ENCODE peak calls at places on chromosomes 6 and 20, in six cellular contexts. One of them, this sample, is unnamed.

GRCh38 chr6:43733471-43734293 is 36.3 kb upstream of the VEGFA start:
- DNase-seq in glutamatergic neuron: no peak
- DNase-seq in AG10803: no peak
- DNase-seq in foreskin fibroblast: no peak
- DNase-seq in AG04449: no peak
- DNase-seq in AG04450: no peak
- DNase-seq in this sample: peak

GRCh38 chr6:7401103-7401502 is 11.5 kb downstream of the RIOK1 start:
- DNase-seq in AG04450: no peak
- DNase-seq in AG04449: no peak
- DNase-seq in foreskin fibroblast: no peak
- DNase-seq in AG10803: no peak
- DNase-seq in glutamatergic neuron: no peak
- DNase-seq in this sample: no peak

GRCh38 chr6:128071212-128071611 is 170.4 kb upstream of the THEMIS start:
- DNase-seq in glutamatergic neuron: no peak
- DNase-seq in AG10803: no peak
- DNase-seq in foreskin fibroblast: no peak
- DNase-seq in AG04449: no peak
- DNase-seq in AG04450: no peak
- DNase-seq in this sample: no peak

GRCh38 chr6:116512155-116512559 is 718 bp downstream of the CALHM5 start:
- DNase-seq in glutamatergic neuron: no peak
- DNase-seq in AG10803: no peak
- DNase-seq in foreskin fibroblast: no peak
- DNase-seq in AG04450: no peak
- DNase-seq in AG04449: no peak
- DNase-seq in this sample: peak

GRCh38 chr20:48025661-48026060 is 240.4 kb upstream of the SULF2 start:
- DNase-seq in glutamatergic neuron: no peak
- DNase-seq in AG04450: no peak
- DNase-seq in foreskin fibroblast: peak
- DNase-seq in AG10803: peak
- DNase-seq in AG04449: peak
- DNase-seq in this sample: no peak

GRCh38 chr6:26126394-26127221 is 39.4 kb downstream of the HFE start:
- DNase-seq in AG04450: no peak
- DNase-seq in foreskin fibroblast: no peak
- DNase-seq in AG10803: no peak
- DNase-seq in glutamatergic neuron: no peak
- DNase-seq in AG04449: no peak
- DNase-seq in this sample: no peak

GRCh38 chr20:34037121-34037520 is 43.4 kb downstream of the RALY start:
- DNase-seq in AG04450: no peak
- DNase-seq in AG10803: no peak
- DNase-seq in AG04449: no peak
- DNase-seq in glutamatergic neuron: no peak
- DNase-seq in foreskin fibroblast: no peak
- DNase-seq in this sample: peak

GRCh38 chr6:54467384-54467783 is 159.1 kb downstream of the TINAG start:
- DNase-seq in AG10803: no peak
- DNase-seq in glutamatergic neuron: no peak
- DNase-seq in AG04449: no peak
- DNase-seq in foreskin fibroblast: no peak
- DNase-seq in AG04450: no peak
- DNase-seq in this sample: no peak

GRCh38 chr6:21115111-21115510 is 478.4 kb upstream of the SOX4 start:
- DNase-seq in AG04449: peak
- DNase-seq in AG10803: peak
- DNase-seq in foreskin fibroblast: peak
- DNase-seq in glutamatergic neuron: no peak
- DNase-seq in AG04450: no peak
- DNase-seq in this sample: no peak

GRCh38 chr6:107314644-107315043 is 144.7 kb downstream of the PDSS2 start:
- DNase-seq in AG10803: no peak
- DNase-seq in foreskin fibroblast: no peak
- DNase-seq in glutamatergic neuron: no peak
- DNase-seq in AG04450: no peak
- DNase-seq in AG04449: no peak
- DNase-seq in this sample: no peak

GRCh38 chr20:58950603-58951002 is 30.5 kb upstream of the NELFCD start:
- DNase-seq in AG04449: no peak
- DNase-seq in foreskin fibroblast: no peak
- DNase-seq in AG04450: no peak
- DNase-seq in AG10803: no peak
- DNase-seq in glutamatergic neuron: no peak
- DNase-seq in this sample: no peak

GRCh38 chr6:14200047-14200446 is 82.5 kb downstream of the CD83 start:
- DNase-seq in glutamatergic neuron: no peak
- DNase-seq in AG10803: peak
- DNase-seq in AG04450: no peak
- DNase-seq in foreskin fibroblast: peak
- DNase-seq in AG04449: no peak
- DNase-seq in this sample: no peak

GRCh38 chr6:113277111-113277510 is 580.0 kb upstream of the MARCKS start:
- DNase-seq in AG04449: no peak
- DNase-seq in foreskin fibroblast: no peak
- DNase-seq in glutamatergic neuron: no peak
- DNase-seq in AG10803: no peak
- DNase-seq in AG04450: no peak
- DNase-seq in this sample: no peak

GRCh38 chr20:34062651-34063482 is 49.2 kb downstream of the EIF2S2 start:
- DNase-seq in AG04450: no peak
- DNase-seq in AG10803: peak
- DNase-seq in glutamatergic neuron: no peak
- DNase-seq in foreskin fibroblast: peak
- DNase-seq in AG04449: no peak
- DNase-seq in this sample: no peak

GRCh38 chr6:145023116-145023726 is 712.1 kb downstream of the EPM2A start:
- DNase-seq in AG04449: no peak
- DNase-seq in glutamatergic neuron: no peak
- DNase-seq in AG10803: no peak
- DNase-seq in foreskin fibroblast: no peak
- DNase-seq in AG04450: no peak
- DNase-seq in this sample: no peak

GRCh38 chr20:19952392-19952791 is 64.8 kb upstream of the NAA20 start:
- DNase-seq in AG04449: no peak
- DNase-seq in AG10803: no peak
- DNase-seq in glutamatergic neuron: no peak
- DNase-seq in AG04450: no peak
- DNase-seq in foreskin fibroblast: no peak
- DNase-seq in this sample: no peak

DNA sequence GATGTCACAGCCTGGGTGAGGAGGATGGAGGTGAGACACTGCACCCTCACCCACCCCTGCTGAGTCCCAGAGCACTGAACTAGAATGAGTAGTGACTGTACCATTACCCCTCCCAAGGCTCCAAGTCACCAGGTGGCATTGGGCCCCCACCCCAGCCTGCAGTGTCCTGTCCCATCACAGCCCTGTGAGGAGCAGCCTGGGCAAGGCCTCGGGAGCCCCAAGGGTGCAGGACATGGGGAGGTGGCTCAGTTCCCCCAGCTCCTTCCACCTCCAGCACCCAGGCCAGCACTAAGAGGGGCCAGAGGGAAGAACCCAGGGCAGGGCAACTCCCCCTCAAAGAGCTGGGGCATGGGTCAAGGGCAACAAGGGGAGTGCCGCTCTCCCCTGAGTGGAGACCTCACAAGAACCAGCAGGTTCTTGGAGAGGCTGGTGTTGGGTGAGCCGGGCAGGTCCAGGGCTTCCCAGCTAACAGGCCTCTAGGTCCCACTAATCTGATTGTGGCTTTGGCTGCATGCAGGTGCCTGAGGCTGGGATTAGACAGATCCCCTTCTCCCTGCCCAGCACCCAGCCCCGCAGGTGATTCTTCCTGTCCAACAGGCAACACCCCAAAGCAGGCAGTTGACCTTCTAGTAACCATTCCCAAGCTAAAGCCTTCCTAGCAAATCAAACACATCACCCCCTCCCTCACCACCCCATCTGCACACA is 2.6 kb downstream of the CST4 start:
- DNase-seq in AG04449: no peak
- DNase-seq in AG10803: no peak
- DNase-seq in glutamatergic neuron: no peak
- DNase-seq in AG04450: no peak
- DNase-seq in foreskin fibroblast: no peak
- DNase-seq in this sample: no peak
- TF ChIP-seq CTCF in AG04449: no peak
- TF ChIP-seq CTCF in AG10803: no peak
- TF ChIP-seq CTCF in glutamatergic neuron: no peak
- TF ChIP-seq CTCF in AG04450: no peak
- TF ChIP-seq CTCF in foreskin fibroblast: no peak
- TF ChIP-seq CTCF in this sample: no peak

GRCh38 chr6:156697224-156697623 is 80.0 kb upstream of the ARID1B start:
- DNase-seq in AG10803: no peak
- DNase-seq in AG04450: no peak
- DNase-seq in foreskin fibroblast: no peak
- DNase-seq in glutamatergic neuron: no peak
- DNase-seq in AG04449: no peak
- DNase-seq in this sample: no peak

GRCh38 chr6:156695747-156696146 is 81.4 kb upstream of the ARID1B start:
- DNase-seq in AG10803: no peak
- DNase-seq in foreskin fibroblast: no peak
- DNase-seq in AG04449: no peak
- DNase-seq in glutamatergic neuron: no peak
- DNase-seq in AG04450: no peak
- DNase-seq in this sample: no peak

GRCh38 chr6:156700440-156701057 is 76.6 kb upstream of the ARID1B start:
- DNase-seq in glutamatergic neuron: no peak
- DNase-seq in AG04449: no peak
- DNase-seq in foreskin fibroblast: no peak
- DNase-seq in AG10803: no peak
- DNase-seq in AG04450: no peak
- DNase-seq in this sample: no peak

GRCh38 chr6:156699017-156699421 is 78.2 kb upstream of the ARID1B start:
- DNase-seq in AG04450: no peak
- DNase-seq in AG10803: peak
- DNase-seq in glutamatergic neuron: no peak
- DNase-seq in foreskin fibroblast: peak
- DNase-seq in AG04449: no peak
- DNase-seq in this sample: no peak

DNA sequence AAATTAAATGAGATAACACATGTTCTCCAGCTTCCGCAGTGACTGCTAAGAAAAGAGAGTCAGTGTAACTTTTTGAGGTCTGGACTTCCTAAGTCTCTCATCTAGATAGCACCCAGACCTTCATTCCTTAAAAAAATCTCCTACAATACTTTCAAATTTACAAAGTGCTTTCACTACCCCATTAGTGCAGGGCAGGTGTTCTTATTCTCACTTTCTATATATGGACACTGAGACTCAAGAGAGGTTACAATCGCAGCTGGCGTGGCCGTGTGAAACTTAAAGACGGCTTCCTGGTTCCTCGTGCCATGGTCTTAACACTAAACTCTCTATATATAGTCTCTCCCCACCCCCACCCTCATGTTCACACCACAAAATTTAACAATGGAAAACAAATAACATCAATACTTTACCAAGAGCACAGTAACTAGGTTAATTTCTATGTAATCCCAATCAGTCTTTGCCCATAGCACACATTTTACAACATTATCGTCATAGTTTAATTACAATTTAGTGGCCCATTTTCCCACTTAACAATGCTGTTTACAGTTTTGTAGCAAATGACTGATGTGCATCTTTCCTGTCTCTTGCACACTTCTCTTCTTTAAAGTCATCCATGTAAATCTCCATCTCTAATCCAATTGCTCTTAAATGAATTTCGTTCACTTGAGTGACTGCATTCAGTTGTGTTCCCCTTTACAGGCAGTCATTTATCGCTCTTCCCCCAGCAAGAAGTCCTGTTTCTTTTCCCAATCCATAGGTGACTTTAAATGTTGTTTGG is 78.8 kb upstream of the ARID1B start:
- DNase-seq in AG10803: no peak
- DNase-seq in foreskin fibroblast: no peak
- DNase-seq in AG04450: no peak
- DNase-seq in AG04449: no peak
- DNase-seq in glutamatergic neuron: no peak
- DNase-seq in this sample: peak
- TF ChIP-seq CTCF in AG10803: no peak
- TF ChIP-seq CTCF in foreskin fibroblast: no peak
- TF ChIP-seq CTCF in AG04450: no peak
- TF ChIP-seq CTCF in AG04449: no peak
- TF ChIP-seq CTCF in glutamatergic neuron: no peak
- TF ChIP-seq CTCF in this sample: no peak

DNA sequence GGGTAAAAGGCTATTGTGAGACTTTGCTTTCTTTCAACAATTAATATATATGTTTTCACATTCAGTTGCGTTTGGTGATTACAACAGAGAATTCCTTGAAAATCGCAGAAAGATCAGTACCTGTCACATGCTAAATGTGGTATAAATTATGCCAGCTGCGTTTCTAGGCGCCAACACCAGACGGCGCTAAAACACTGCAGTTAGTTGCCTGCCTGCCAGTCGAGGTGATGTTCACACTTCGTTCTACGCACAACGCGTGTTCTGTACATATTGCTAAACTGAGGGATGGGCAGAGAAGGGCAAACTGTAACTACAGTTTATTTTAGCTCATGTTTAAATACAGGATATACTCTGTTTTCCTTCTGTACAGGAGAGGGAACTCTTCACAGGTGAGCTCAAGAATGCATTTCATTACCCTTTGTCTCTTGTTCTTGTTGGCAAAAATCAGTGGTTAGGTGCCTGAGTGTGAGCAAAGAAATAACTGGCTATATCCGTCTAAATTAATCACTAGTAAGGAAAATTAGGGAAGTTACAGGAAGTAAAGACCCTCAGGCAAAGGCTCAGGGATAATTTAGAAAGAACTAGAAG is 100.1 kb upstream of the RGS17 start:
- DNase-seq in foreskin fibroblast: no peak
- DNase-seq in AG10803: peak
- DNase-seq in glutamatergic neuron: peak
- DNase-seq in AG04450: peak
- DNase-seq in AG04449: no peak
- DNase-seq in this sample: peak
- TF ChIP-seq CTCF in foreskin fibroblast: peak
- TF ChIP-seq CTCF in AG10803: peak
- TF ChIP-seq CTCF in glutamatergic neuron: peak
- TF ChIP-seq CTCF in AG04450: peak
- TF ChIP-seq CTCF in AG04449: peak
- TF ChIP-seq CTCF in this sample: peak

DNA sequence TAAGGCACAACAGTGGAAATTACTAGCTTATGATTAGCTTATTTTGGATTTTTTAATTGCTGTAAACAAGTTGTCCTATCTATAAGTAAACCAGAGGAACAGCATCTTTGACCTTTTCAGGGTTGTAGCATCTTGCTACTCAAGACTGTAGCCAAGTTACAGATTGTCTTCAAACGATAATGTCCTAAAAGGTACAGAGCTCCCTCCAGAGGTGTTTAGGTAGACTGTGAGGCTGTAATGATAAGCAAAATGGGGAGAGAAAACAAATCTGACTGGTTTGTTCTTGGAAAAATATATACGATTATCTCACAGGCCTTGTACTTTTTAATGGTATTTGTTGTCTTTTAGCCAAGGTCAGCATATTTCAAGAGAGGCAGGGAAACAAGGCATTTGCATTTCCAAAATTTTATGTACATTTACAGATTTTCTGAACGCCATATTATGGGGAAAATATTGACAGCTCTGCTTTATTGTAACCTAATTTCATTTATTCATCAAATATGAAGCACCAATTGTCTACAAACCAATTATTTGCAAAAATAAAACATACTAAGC is 273.4 kb downstream of the MEI4 start:
- DNase-seq in glutamatergic neuron: no peak
- DNase-seq in foreskin fibroblast: no peak
- DNase-seq in AG04450: no peak
- DNase-seq in AG10803: no peak
- DNase-seq in AG04449: no peak
- DNase-seq in this sample: no peak
- TF ChIP-seq CTCF in glutamatergic neuron: no peak
- TF ChIP-seq CTCF in foreskin fibroblast: no peak
- TF ChIP-seq CTCF in AG04450: no peak
- TF ChIP-seq CTCF in AG10803: no peak
- TF ChIP-seq CTCF in AG04449: no peak
- TF ChIP-seq CTCF in this sample: no peak

This sample was measured in GM20000.